ENCODE peak calls at places on chromosomes 3 and 15, in five cellular contexts. K is PC-3; D is CD8-positive, alpha-beta T cell; N is NCI-H774; O is A549. Z is an unnamed sample.
A peak's percentile ranks its signal among the peaks of the same experiment; 100 is the strongest.

GRCh38 chr15:68298882-68299381 is 21.4 kb downstream of the FEM1B start:
- DNase-seq in D (peak; percentile 46), O (no peak), K (no peak), N (no peak), Z (no peak)

GRCh38 chr15:68704496-68705021 is 116.1 kb downstream of the ANP32A start:
- DNase-seq in N (no peak), D (no peak), O (no peak), K (no peak), Z (peak; percentile 58)

GRCh38 chr15:90560229-90560771 is 30.6 kb downstream of the CRTC3 start:
- DNase-seq in D (no peak), K (no peak), O (no peak), N (no peak), Z (no peak)

GRCh38 chr15:76312540-76313174 is 1.4 kb upstream of the ETFA start:
- DNase-seq in N (no peak), O (peak; percentile 81), K (peak; percentile 97), D (no peak), Z (peak; percentile 73)

GRCh38 chr15:70018646-70019600 is 78.8 kb downstream of the TLE3 start:
- DNase-seq in K (no peak), D (no peak), O (no peak), N (no peak), Z (no peak)

GRCh38 chr3:130341388-130341787 is 4.1 kb upstream of the COL6A5 start:
- DNase-seq in O (no peak), N (no peak), D (no peak), K (peak; percentile 3), Z (no peak)

GRCh38 chr15:85389774-85390173 is 9.4 kb downstream of the AKAP13 start:
- DNase-seq in O (no peak), K (no peak), N (no peak), D (no peak), Z (no peak)

GRCh38 chr3:87361956-87362355 is 85.6 kb upstream of the POU1F1 start:
- DNase-seq in N (no peak), O (no peak), K (peak; percentile 46), D (no peak), Z (no peak)

GRCh38 chr15:75776075-75776443 is 63.4 kb upstream of the CSPG4 start:
- DNase-seq in D (no peak), N (no peak), O (no peak), K (peak; percentile 9), Z (no peak)